ENCODE peak calls at places on chromosomes 2 and 18, in four cellular contexts. One of them, this sample, is unnamed.

GRCh38 chr2:208929489-208929864 is 494.4 kb upstream of the MAP2 start:
- DNase-seq in fibroblast of lung: no peak
- DNase-seq in HepG2: no peak
- DNase-seq in astrocyte: no peak
- DNase-seq in this sample: no peak

GRCh38 chr2:218003994-218004419 is 1.2 kb upstream of the TNS1 start:
- DNase-seq in fibroblast of lung: peak; percentile 99
- DNase-seq in astrocyte: peak; percentile 98
- DNase-seq in HepG2: no peak
- DNase-seq in this sample: no peak

GRCh38 chr2:156901373-156902031 is 356.0 kb upstream of the GALNT5 start:
- DNase-seq in fibroblast of lung: peak; percentile 61
- DNase-seq in HepG2: no peak
- DNase-seq in astrocyte: peak; percentile 45
- DNase-seq in this sample: peak; percentile 26

GRCh38 chr2:54497738-54498680 is 41.9 kb downstream of the SPTBN1 start:
- DNase-seq in HepG2: peak; percentile 70
- DNase-seq in fibroblast of lung: no peak
- DNase-seq in astrocyte: no peak
- DNase-seq in this sample: no peak

GRCh38 chr2:3780477-3781402 is 77.4 kb downstream of the DCDC2C start:
- DNase-seq in HepG2: peak; percentile 75
- DNase-seq in astrocyte: no peak
- DNase-seq in fibroblast of lung: peak; percentile 9
- DNase-seq in this sample: no peak

GRCh38 chr2:61689526-61689925 is 151.4 kb upstream of the XPO1 start:
- DNase-seq in HepG2: no peak
- DNase-seq in fibroblast of lung: no peak
- DNase-seq in astrocyte: no peak
- DNase-seq in this sample: no peak

GRCh38 chr2:27829791-27830190 is 58.3 kb downstream of the MRPL33 start:
- DNase-seq in HepG2: no peak
- DNase-seq in fibroblast of lung: no peak
- DNase-seq in astrocyte: no peak
- DNase-seq in this sample: no peak

GRCh38 chr2:77081597-77081996 is 440.6 kb downstream of the LRRTM4 start:
- DNase-seq in HepG2: no peak
- DNase-seq in astrocyte: no peak
- DNase-seq in fibroblast of lung: no peak
- DNase-seq in this sample: no peak

GRCh38 chr2:201520201-201520600 is 68.7 kb downstream of the STRADB start:
- DNase-seq in fibroblast of lung: peak; percentile 61
- DNase-seq in HepG2: no peak
- DNase-seq in astrocyte: peak; percentile 46
- DNase-seq in this sample: no peak

GRCh38 chr2:56287508-56287907 is 103.7 kb downstream of the CCDC85A start:
- DNase-seq in HepG2: no peak
- DNase-seq in astrocyte: peak; percentile 8
- DNase-seq in fibroblast of lung: peak; percentile 29
- DNase-seq in this sample: no peak

GRCh38 chr2:25373269-25373981 is 31.7 kb upstream of the DNMT3A start:
- DNase-seq in fibroblast of lung: no peak
- DNase-seq in astrocyte: no peak
- DNase-seq in HepG2: no peak
- DNase-seq in this sample: peak; percentile 13

GRCh38 chr2:128036748-128037607 is 9.1 kb upstream of the SAP130 start:
- DNase-seq in HepG2: no peak
- DNase-seq in astrocyte: no peak
- DNase-seq in fibroblast of lung: no peak
- DNase-seq in this sample: no peak

GRCh38 chr2:105116348-105116747 is 78.5 kb downstream of the MRPS9 start:
- DNase-seq in fibroblast of lung: no peak
- DNase-seq in astrocyte: no peak
- DNase-seq in HepG2: no peak
- DNase-seq in this sample: no peak

GRCh38 chr2:150803689-150804398 is 316.4 kb upstream of the RND3 start:
- DNase-seq in astrocyte: no peak
- DNase-seq in HepG2: no peak
- DNase-seq in fibroblast of lung: no peak
- DNase-seq in this sample: no peak

GRCh38 chr2:145846986-145847385 is 1327.1 kb upstream of the ZEB2 start:
- DNase-seq in fibroblast of lung: no peak
- DNase-seq in HepG2: no peak
- DNase-seq in astrocyte: no peak
- DNase-seq in this sample: no peak

GRCh38 chr2:75525434-75526308 is 35.1 kb downstream of the EVA1A start:
- DNase-seq in astrocyte: peak; percentile 52
- DNase-seq in HepG2: no peak
- DNase-seq in fibroblast of lung: peak; percentile 61
- DNase-seq in this sample: peak; percentile 83

GRCh38 chr2:236038096-236038495 is 130.1 kb downstream of the GBX2 start:
- DNase-seq in fibroblast of lung: no peak
- DNase-seq in HepG2: no peak
- DNase-seq in astrocyte: no peak
- DNase-seq in this sample: no peak

GRCh38 chr2:51085679-51086078 is 53.7 kb upstream of the NRXN1 start:
- DNase-seq in HepG2: no peak
- DNase-seq in astrocyte: no peak
- DNase-seq in fibroblast of lung: no peak
- DNase-seq in this sample: no peak

GRCh38 chr18:77145364-77145901 is 12.8 kb upstream of the MBP start:
- DNase-seq in astrocyte: no peak
- DNase-seq in fibroblast of lung: no peak
- DNase-seq in HepG2: no peak
- DNase-seq in this sample: no peak

GRCh38 chr2:57465067-57465466 is 581.5 kb upstream of the VRK2 start:
- DNase-seq in HepG2: no peak
- DNase-seq in fibroblast of lung: no peak
- DNase-seq in astrocyte: no peak
- DNase-seq in this sample: no peak

GRCh38 chr2:215236131-215236530 is 75.7 kb upstream of the ATIC start:
- DNase-seq in fibroblast of lung: no peak
- DNase-seq in HepG2: peak; percentile 65
- DNase-seq in astrocyte: no peak
- DNase-seq in this sample: no peak

GRCh38 chr18:46110406-46110805 is 6.2 kb downstream of the HAUS1 start:
- DNase-seq in fibroblast of lung: no peak
- DNase-seq in HepG2: no peak
- DNase-seq in astrocyte: no peak
- DNase-seq in this sample: peak; percentile 29

GRCh38 chr2:26462511-26463251 is 15.2 kb downstream of the OTOF start:
- DNase-seq in HepG2: peak; percentile 58
- DNase-seq in astrocyte: peak; percentile 65
- DNase-seq in fibroblast of lung: peak; percentile 77
- DNase-seq in this sample: peak; percentile 50

GRCh38 chr2:61853086-61853847 is 593 bp downstream of the FAM161A start:
- DNase-seq in fibroblast of lung: peak; percentile 53
- DNase-seq in astrocyte: peak; percentile 25
- DNase-seq in HepG2: peak; percentile 64
- DNase-seq in this sample: peak; percentile 1

GRCh38 chr18:35458271-35458670 is 39.5 kb downstream of the INO80C start:
- DNase-seq in astrocyte: no peak
- DNase-seq in fibroblast of lung: peak; percentile 38
- DNase-seq in HepG2: peak; percentile 13
- DNase-seq in this sample: no peak

GRCh38 chr2:29769847-29770246 is 151.5 kb downstream of the ALK start:
- DNase-seq in HepG2: no peak
- DNase-seq in astrocyte: no peak
- DNase-seq in fibroblast of lung: no peak
- DNase-seq in this sample: no peak

GRCh38 chr2:145759228-145759940 is 1239.5 kb upstream of the ZEB2 start:
- DNase-seq in astrocyte: peak; percentile 41
- DNase-seq in HepG2: peak; percentile 71
- DNase-seq in fibroblast of lung: peak; percentile 54
- DNase-seq in this sample: no peak

GRCh38 chr2:32714521-32714920 is 86.7 kb downstream of the TTC27 start:
- DNase-seq in astrocyte: no peak
- DNase-seq in fibroblast of lung: peak; percentile 7
- DNase-seq in HepG2: no peak
- DNase-seq in this sample: no peak

GRCh38 chr2:32715391-32715841 is 87.6 kb downstream of the TTC27 start:
- DNase-seq in astrocyte: peak; percentile 63
- DNase-seq in HepG2: no peak
- DNase-seq in fibroblast of lung: peak; percentile 67
- DNase-seq in this sample: peak; percentile 40

GRCh38 chr2:32718752-32719151 is 90.9 kb downstream of the TTC27 start:
- DNase-seq in fibroblast of lung: no peak
- DNase-seq in HepG2: no peak
- DNase-seq in astrocyte: no peak
- DNase-seq in this sample: no peak

GRCh38 chr2:32716598-32716997 is 88.7 kb downstream of the TTC27 start:
- DNase-seq in HepG2: peak; percentile 29
- DNase-seq in astrocyte: no peak
- DNase-seq in fibroblast of lung: no peak
- DNase-seq in this sample: no peak

DNA sequence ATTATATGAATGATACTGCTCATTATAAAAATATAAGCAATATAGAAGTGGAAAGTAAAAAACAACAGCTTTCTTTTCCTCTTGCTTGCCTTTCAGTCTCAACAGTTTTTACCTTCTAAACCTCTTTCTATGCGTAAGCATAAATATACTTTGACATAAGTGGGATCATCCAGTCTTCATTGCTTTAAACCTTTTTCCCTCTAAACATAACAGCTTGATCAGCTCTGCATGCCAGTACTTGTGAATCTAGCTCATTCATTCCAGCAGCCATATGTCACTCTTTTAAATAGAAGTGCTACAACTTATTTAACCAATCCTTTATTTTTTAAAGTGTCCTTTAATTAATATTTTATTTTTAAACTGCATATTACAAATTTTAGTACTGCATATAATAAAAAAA is 88.1 kb downstream of the TTC27 start:
- DNase-seq in astrocyte: peak; percentile 50
- DNase-seq in HepG2: no peak
- DNase-seq in fibroblast of lung: peak; percentile 63
- DNase-seq in this sample: peak; percentile 56
- H3K79me2 ChIP-seq in astrocyte: no peaks in the 10 kb centered on the region
- H3K79me2 ChIP-seq in HepG2: no peaks in the 10 kb centered on the region
- H3K79me2 ChIP-seq in fibroblast of lung: no peaks in the 10 kb centered on the region
- H3K79me2 ChIP-seq in this sample: no peaks in the 10 kb centered on the region

DNA sequence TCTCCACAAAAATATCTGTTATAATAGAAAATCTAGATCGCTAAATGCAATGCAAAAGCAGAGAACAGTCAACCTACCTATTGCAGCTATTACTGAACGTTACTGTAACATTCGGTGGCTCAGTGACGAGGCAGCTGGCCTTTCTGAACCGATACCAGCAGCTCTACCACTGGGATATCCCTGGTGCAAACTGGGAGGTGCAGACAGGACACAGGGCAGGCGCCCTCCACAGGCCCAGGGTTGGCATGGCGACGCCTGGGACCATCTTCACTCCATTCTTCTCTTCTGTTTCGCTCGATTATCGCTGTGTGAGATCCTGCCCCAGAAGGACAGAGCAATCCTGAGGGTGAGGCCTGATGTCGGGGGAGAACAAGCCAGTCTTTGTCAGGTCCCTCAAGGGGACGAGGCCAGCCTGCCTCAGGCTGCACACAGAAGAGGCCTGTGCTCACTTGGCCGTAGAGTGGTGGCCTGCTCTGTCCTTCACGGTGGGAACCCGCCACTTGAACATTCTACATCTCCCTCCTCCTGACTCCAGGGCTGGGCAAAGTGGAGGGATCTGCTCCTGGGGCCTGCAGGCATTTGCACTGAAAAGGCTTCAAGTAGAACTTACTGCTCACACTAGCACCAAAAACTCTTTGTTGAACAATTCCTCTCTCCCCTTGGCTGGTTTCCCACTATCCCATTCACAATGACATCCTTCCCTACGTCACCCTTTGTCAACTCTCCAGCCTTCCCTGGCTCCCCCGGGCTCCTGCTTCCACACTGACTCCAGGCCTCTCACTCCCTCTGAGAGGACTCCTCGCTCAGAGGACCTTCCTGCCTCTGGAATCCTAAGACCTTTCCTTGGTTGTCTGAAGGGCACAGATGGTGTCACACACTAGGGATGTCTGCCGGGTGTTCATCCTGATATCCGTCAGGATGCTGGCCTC is 49.7 kb downstream of the CYRIA start:
- DNase-seq in HepG2: no peak
- DNase-seq in astrocyte: no peak
- DNase-seq in fibroblast of lung: no peak
- DNase-seq in this sample: no peak
- H3K36me3 ChIP-seq in HepG2: no peaks in the 10 kb centered on the region
- H3K36me3 ChIP-seq in astrocyte: no peaks in the 10 kb centered on the region
- H3K36me3 ChIP-seq in fibroblast of lung: no peaks in the 10 kb centered on the region
- H3K36me3 ChIP-seq in this sample: no peaks in the 10 kb centered on the region

GRCh38 chr2:112750560-112750843 is 13.9 kb downstream of the CKAP2L start:
- DNase-seq in astrocyte: peak; percentile 47
- DNase-seq in fibroblast of lung: peak; percentile 52
- DNase-seq in HepG2: no peak
- DNase-seq in this sample: no peak
- H3K79me2 ChIP-seq in astrocyte: peaks cover 65% of the 10 kb centered on the region
- H3K79me2 ChIP-seq in fibroblast of lung: peaks cover 34% of the 10 kb centered on the region
- H3K79me2 ChIP-seq in HepG2: peaks cover 11% of the 10 kb centered on the region
- H3K79me2 ChIP-seq in this sample: peaks cover 82% of the 10 kb centered on the region

GRCh38 chr2:162928356-162928755 is 89.8 kb upstream of the KCNH7 start:
- DNase-seq in fibroblast of lung: peak; percentile 53
- DNase-seq in astrocyte: peak; percentile 46
- DNase-seq in HepG2: no peak
- DNase-seq in this sample: peak; percentile 77
- H3K36me3 ChIP-seq in fibroblast of lung: no peaks in the 10 kb centered on the region
- H3K36me3 ChIP-seq in astrocyte: no peaks in the 10 kb centered on the region
- H3K36me3 ChIP-seq in HepG2: no peaks in the 10 kb centered on the region
- H3K36me3 ChIP-seq in this sample: no peaks in the 10 kb centered on the region

DNA sequence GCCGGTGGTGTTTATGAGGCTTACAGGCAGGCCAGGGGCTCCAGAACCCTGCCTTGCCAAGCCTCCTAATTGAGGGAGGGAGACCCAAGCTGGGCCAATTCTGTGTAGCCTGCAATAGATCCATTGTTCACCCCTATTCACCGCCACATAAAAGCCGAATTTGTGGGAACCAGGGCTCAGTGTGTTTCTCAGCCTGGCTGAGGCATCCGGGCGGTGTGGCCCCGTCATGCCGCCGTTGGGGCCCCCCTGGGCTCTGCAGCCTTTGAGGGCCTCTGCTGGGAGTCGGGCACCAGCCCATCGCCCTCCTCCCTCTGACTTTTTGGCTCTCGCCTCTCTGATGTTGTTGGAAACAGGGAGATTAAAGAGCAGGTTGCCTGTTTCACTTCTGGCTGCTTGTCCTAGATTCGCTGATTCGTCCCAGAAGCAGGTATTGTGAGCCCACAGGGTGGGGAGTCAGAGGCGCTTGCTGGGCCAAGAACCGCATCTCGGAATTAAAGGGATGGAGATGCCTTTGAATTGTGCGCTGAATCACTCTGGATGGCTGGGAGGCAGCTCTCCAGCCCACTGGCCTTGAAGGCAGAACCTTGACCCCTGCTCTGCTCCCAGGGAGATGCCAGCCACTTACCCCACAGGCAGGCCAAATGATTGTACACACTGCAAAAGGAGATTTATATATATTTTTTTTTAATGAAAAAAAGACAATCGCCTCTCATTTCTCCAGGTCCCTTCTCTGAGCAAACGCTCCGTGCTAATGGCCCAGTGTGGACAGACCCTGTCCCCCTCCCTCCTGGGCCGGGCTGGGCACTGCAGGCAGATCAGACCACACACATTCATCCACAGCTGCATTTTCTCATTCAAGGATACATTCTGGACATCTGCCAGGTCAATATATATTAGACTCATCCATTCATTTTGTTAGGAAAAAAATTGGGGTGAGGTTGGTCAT is 14.9 kb upstream of the OTOS start:
- DNase-seq in astrocyte: no peak
- DNase-seq in fibroblast of lung: no peak
- DNase-seq in HepG2: no peak
- DNase-seq in this sample: no peak
- H3K79me2 ChIP-seq in astrocyte: no peaks in the 10 kb centered on the region
- H3K79me2 ChIP-seq in fibroblast of lung: no peaks in the 10 kb centered on the region
- H3K79me2 ChIP-seq in HepG2: no peaks in the 10 kb centered on the region
- H3K79me2 ChIP-seq in this sample: no peaks in the 10 kb centered on the region

This sample was measured in mammary epithelial cell.